ENCODE peak calls at places on chromosomes 1 and 21, in five cellular contexts. One of them, this sample, is unnamed. For H3K9me3, the result is how much of the 10 kb centered on the place peaks cover.

GRCh38 chr1:205680073-205680851 is at the start of gene SLC45A3:
- DNase-seq in prostate gland: peak
- DNase-seq in CD8-positive, alpha-beta T cell: peak
- DNase-seq in hepatocyte: peak
- DNase-seq in left ventricle myocardium inferior: peak
- DNase-seq in this sample: no peak

GRCh38 chr1:57926025-57926552 is 502.2 kb upstream of the DAB1 start:
- DNase-seq in prostate gland: no peak
- DNase-seq in CD8-positive, alpha-beta T cell: no peak
- DNase-seq in hepatocyte: no peak
- DNase-seq in left ventricle myocardium inferior: no peak
- DNase-seq in this sample: no peak

GRCh38 chr1:28196330-28196729 is 19.8 kb upstream of the PTAFR start:
- DNase-seq in prostate gland: no peak
- DNase-seq in CD8-positive, alpha-beta T cell: no peak
- DNase-seq in hepatocyte: no peak
- DNase-seq in left ventricle myocardium inferior: no peak
- DNase-seq in this sample: no peak

GRCh38 chr1:47507921-47508894 is 70.4 kb downstream of the FOXD2 start:
- DNase-seq in prostate gland: peak
- DNase-seq in CD8-positive, alpha-beta T cell: no peak
- DNase-seq in hepatocyte: peak
- DNase-seq in left ventricle myocardium inferior: peak
- DNase-seq in this sample: no peak

GRCh38 chr1:232377494-232377770 is 252.5 kb downstream of the SIPA1L2 start:
- DNase-seq in prostate gland: no peak
- DNase-seq in CD8-positive, alpha-beta T cell: no peak
- DNase-seq in hepatocyte: peak
- DNase-seq in left ventricle myocardium inferior: no peak
- DNase-seq in this sample: no peak

GRCh38 chr1:220914283-220915116 is 35.3 kb downstream of the HLX start:
- DNase-seq in prostate gland: no peak
- DNase-seq in CD8-positive, alpha-beta T cell: no peak
- DNase-seq in hepatocyte: no peak
- DNase-seq in left ventricle myocardium inferior: no peak
- DNase-seq in this sample: no peak

GRCh38 chr1:7842517-7842916 is 10.3 kb downstream of the UTS2 start:
- DNase-seq in prostate gland: no peak
- DNase-seq in CD8-positive, alpha-beta T cell: no peak
- DNase-seq in hepatocyte: no peak
- DNase-seq in left ventricle myocardium inferior: no peak
- DNase-seq in this sample: no peak

GRCh38 chr1:52554756-52555155 is 1.9 kb upstream of the TUT4 start:
- DNase-seq in prostate gland: no peak
- DNase-seq in CD8-positive, alpha-beta T cell: no peak
- DNase-seq in hepatocyte: peak
- DNase-seq in left ventricle myocardium inferior: no peak
- DNase-seq in this sample: no peak

GRCh38 chr1:201930137-201930536 is 16.2 kb downstream of the LMOD1 start:
- DNase-seq in prostate gland: no peak
- DNase-seq in CD8-positive, alpha-beta T cell: no peak
- DNase-seq in hepatocyte: no peak
- DNase-seq in left ventricle myocardium inferior: no peak
- DNase-seq in this sample: no peak

GRCh38 chr1:154837034-154837678 is 32.9 kb downstream of the KCNN3 start:
- DNase-seq in prostate gland: no peak
- DNase-seq in CD8-positive, alpha-beta T cell: no peak
- DNase-seq in hepatocyte: no peak
- DNase-seq in left ventricle myocardium inferior: peak
- DNase-seq in this sample: no peak

GRCh38 chr1:234214129-234214910 is 158.9 kb upstream of the COA6 start:
- DNase-seq in prostate gland: peak
- DNase-seq in CD8-positive, alpha-beta T cell: no peak
- DNase-seq in hepatocyte: peak
- DNase-seq in left ventricle myocardium inferior: no peak
- DNase-seq in this sample: no peak

GRCh38 chr1:115727706-115728249 is 40.7 kb downstream of the CASQ2 start:
- DNase-seq in prostate gland: no peak
- DNase-seq in CD8-positive, alpha-beta T cell: no peak
- DNase-seq in hepatocyte: peak
- DNase-seq in left ventricle myocardium inferior: peak
- DNase-seq in this sample: no peak

GRCh38 chr1:22229374-22229773 is 86.5 kb upstream of the WNT4 start:
- DNase-seq in prostate gland: no peak
- DNase-seq in CD8-positive, alpha-beta T cell: no peak
- DNase-seq in hepatocyte: peak
- DNase-seq in left ventricle myocardium inferior: no peak
- DNase-seq in this sample: no peak

GRCh38 chr1:154429841-154430611 is 24.9 kb downstream of the IL6R start:
- DNase-seq in prostate gland: no peak
- DNase-seq in CD8-positive, alpha-beta T cell: no peak
- DNase-seq in hepatocyte: no peak
- DNase-seq in left ventricle myocardium inferior: no peak
- DNase-seq in this sample: no peak

GRCh38 chr1:73359001-73359400 is 839.0 kb downstream of the LRRIQ3 start:
- DNase-seq in prostate gland: no peak
- DNase-seq in CD8-positive, alpha-beta T cell: no peak
- DNase-seq in hepatocyte: no peak
- DNase-seq in left ventricle myocardium inferior: no peak
- DNase-seq in this sample: no peak

GRCh38 chr21:15437873-15438272 is 291.9 kb upstream of the USP25 start:
- DNase-seq in prostate gland: no peak
- DNase-seq in CD8-positive, alpha-beta T cell: no peak
- DNase-seq in hepatocyte: no peak
- DNase-seq in left ventricle myocardium inferior: no peak
- DNase-seq in this sample: no peak

GRCh38 chr1:172163479-172164215 is 256.8 kb upstream of the C1orf105 start:
- DNase-seq in prostate gland: no peak
- DNase-seq in CD8-positive, alpha-beta T cell: no peak
- DNase-seq in hepatocyte: no peak
- DNase-seq in left ventricle myocardium inferior: no peak
- DNase-seq in this sample: no peak

GRCh38 chr1:7262611-7263010 is 477.4 kb downstream of the CAMTA1 start:
- DNase-seq in prostate gland: no peak
- DNase-seq in CD8-positive, alpha-beta T cell: no peak
- DNase-seq in hepatocyte: no peak
- DNase-seq in left ventricle myocardium inferior: no peak
- DNase-seq in this sample: no peak

GRCh38 chr1:181135815-181136737 is 47.6 kb downstream of the IER5 start:
- DNase-seq in prostate gland: no peak
- DNase-seq in CD8-positive, alpha-beta T cell: no peak
- DNase-seq in hepatocyte: no peak
- DNase-seq in left ventricle myocardium inferior: no peak
- DNase-seq in this sample: no peak

GRCh38 chr1:30872948-30873263 is 35.7 kb downstream of the SDC3 start:
- DNase-seq in prostate gland: no peak
- DNase-seq in CD8-positive, alpha-beta T cell: no peak
- DNase-seq in hepatocyte: no peak
- DNase-seq in left ventricle myocardium inferior: no peak
- DNase-seq in this sample: no peak

GRCh38 chr1:27655151-27655929 is 16.7 kb downstream of the IFI6 start:
- DNase-seq in prostate gland: no peak
- DNase-seq in CD8-positive, alpha-beta T cell: no peak
- DNase-seq in hepatocyte: no peak
- DNase-seq in left ventricle myocardium inferior: no peak
- DNase-seq in this sample: no peak

GRCh38 chr1:55275976-55276375 is 60.8 kb upstream of the USP24 start:
- DNase-seq in prostate gland: no peak
- DNase-seq in CD8-positive, alpha-beta T cell: no peak
- DNase-seq in hepatocyte: no peak
- DNase-seq in left ventricle myocardium inferior: no peak
- DNase-seq in this sample: no peak

GRCh38 chr1:25661043-25661807 is 44.6 kb downstream of the MAN1C1 start:
- DNase-seq in prostate gland: no peak
- DNase-seq in CD8-positive, alpha-beta T cell: no peak
- DNase-seq in hepatocyte: peak
- DNase-seq in left ventricle myocardium inferior: no peak
- DNase-seq in this sample: no peak

GRCh38 chr1:221620437-221621384 is 121.2 kb downstream of the DUSP10 start:
- DNase-seq in prostate gland: no peak
- DNase-seq in CD8-positive, alpha-beta T cell: no peak
- DNase-seq in hepatocyte: peak
- DNase-seq in left ventricle myocardium inferior: no peak
- DNase-seq in this sample: no peak

GRCh38 chr21:36429672-36430546 is 44.7 kb downstream of the CHAF1B start:
- DNase-seq in prostate gland: peak
- DNase-seq in CD8-positive, alpha-beta T cell: peak
- DNase-seq in hepatocyte: peak
- DNase-seq in left ventricle myocardium inferior: peak
- DNase-seq in this sample: no peak

GRCh38 chr1:159076753-159077656 is at the start of gene AIM2:
- DNase-seq in prostate gland: no peak
- DNase-seq in CD8-positive, alpha-beta T cell: peak
- DNase-seq in hepatocyte: no peak
- DNase-seq in left ventricle myocardium inferior: no peak
- DNase-seq in this sample: no peak

GRCh38 chr1:85258536-85259117 is 835 bp downstream of the C1orf52 start:
- DNase-seq in prostate gland: no peak
- DNase-seq in CD8-positive, alpha-beta T cell: no peak
- DNase-seq in hepatocyte: no peak
- DNase-seq in left ventricle myocardium inferior: no peak
- DNase-seq in this sample: no peak

GRCh38 chr1:212241445-212242287 is 43.5 kb upstream of the PPP2R5A start:
- DNase-seq in prostate gland: no peak
- DNase-seq in CD8-positive, alpha-beta T cell: no peak
- DNase-seq in hepatocyte: no peak
- DNase-seq in left ventricle myocardium inferior: no peak
- DNase-seq in this sample: no peak

GRCh38 chr1:202162049-202162417 is 1.6 kb upstream of the PTPN7 start:
- DNase-seq in prostate gland: no peak
- DNase-seq in CD8-positive, alpha-beta T cell: peak
- DNase-seq in hepatocyte: no peak
- DNase-seq in left ventricle myocardium inferior: no peak
- DNase-seq in this sample: no peak

GRCh38 chr1:193700710-193701355 is 514.4 kb upstream of the B3GALT2 start:
- DNase-seq in prostate gland: no peak
- DNase-seq in CD8-positive, alpha-beta T cell: no peak
- DNase-seq in hepatocyte: peak
- DNase-seq in left ventricle myocardium inferior: no peak
- DNase-seq in this sample: no peak

GRCh38 chr1:151327903-151328674 is 873 bp upstream of the PI4KB start:
- DNase-seq in prostate gland: no peak
- DNase-seq in CD8-positive, alpha-beta T cell: no peak
- DNase-seq in hepatocyte: no peak
- DNase-seq in left ventricle myocardium inferior: no peak
- DNase-seq in this sample: no peak

GRCh38 chr1:203807211-203807610 is 11.8 kb downstream of the ZBED6 start:
- DNase-seq in prostate gland: no peak
- DNase-seq in CD8-positive, alpha-beta T cell: no peak
- DNase-seq in hepatocyte: peak
- DNase-seq in left ventricle myocardium inferior: no peak
- DNase-seq in this sample: no peak

GRCh38 chr1:66073357-66073756 is 280.7 kb downstream of the PDE4B start:
- DNase-seq in prostate gland: no peak
- DNase-seq in CD8-positive, alpha-beta T cell: no peak
- DNase-seq in hepatocyte: no peak
- DNase-seq in left ventricle myocardium inferior: no peak
- DNase-seq in this sample: no peak

GRCh38 chr1:71345491-71345890 is 264.7 kb upstream of the ZRANB2 start:
- DNase-seq in prostate gland: no peak
- DNase-seq in CD8-positive, alpha-beta T cell: no peak
- DNase-seq in hepatocyte: no peak
- DNase-seq in left ventricle myocardium inferior: no peak
- DNase-seq in this sample: no peak

GRCh38 chr1:71350805-71351204 is 270.0 kb upstream of the ZRANB2 start:
- DNase-seq in prostate gland: no peak
- DNase-seq in CD8-positive, alpha-beta T cell: no peak
- DNase-seq in hepatocyte: no peak
- DNase-seq in left ventricle myocardium inferior: no peak
- DNase-seq in this sample: no peak

GRCh38 chr1:71350330-71350729 is 269.5 kb upstream of the ZRANB2 start:
- DNase-seq in prostate gland: no peak
- DNase-seq in CD8-positive, alpha-beta T cell: no peak
- DNase-seq in hepatocyte: no peak
- DNase-seq in left ventricle myocardium inferior: no peak
- DNase-seq in this sample: no peak

GRCh38 chr1:71351438-71351837 is 270.6 kb upstream of the ZRANB2 start:
- DNase-seq in prostate gland: no peak
- DNase-seq in CD8-positive, alpha-beta T cell: no peak
- DNase-seq in hepatocyte: no peak
- DNase-seq in left ventricle myocardium inferior: no peak
- DNase-seq in this sample: no peak
- H3K9me3 ChIP-seq in prostate gland: under half
- H3K9me3 ChIP-seq in CD8-positive, alpha-beta T cell: under half
- H3K9me3 ChIP-seq in hepatocyte: under half
- H3K9me3 ChIP-seq in left ventricle myocardium inferior: under half
- H3K9me3 ChIP-seq in this sample: under half

GRCh38 chr1:41365772-41366427 is 4.7 kb downstream of the FOXO6 start:
- DNase-seq in prostate gland: peak
- DNase-seq in CD8-positive, alpha-beta T cell: peak
- DNase-seq in hepatocyte: no peak
- DNase-seq in left ventricle myocardium inferior: no peak
- DNase-seq in this sample: no peak
- H3K4me3 ChIP-seq in prostate gland: peak
- H3K4me3 ChIP-seq in CD8-positive, alpha-beta T cell: peak
- H3K4me3 ChIP-seq in hepatocyte: peak
- H3K4me3 ChIP-seq in left ventricle myocardium inferior: peak
- H3K4me3 ChIP-seq in this sample: peak

DNA sequence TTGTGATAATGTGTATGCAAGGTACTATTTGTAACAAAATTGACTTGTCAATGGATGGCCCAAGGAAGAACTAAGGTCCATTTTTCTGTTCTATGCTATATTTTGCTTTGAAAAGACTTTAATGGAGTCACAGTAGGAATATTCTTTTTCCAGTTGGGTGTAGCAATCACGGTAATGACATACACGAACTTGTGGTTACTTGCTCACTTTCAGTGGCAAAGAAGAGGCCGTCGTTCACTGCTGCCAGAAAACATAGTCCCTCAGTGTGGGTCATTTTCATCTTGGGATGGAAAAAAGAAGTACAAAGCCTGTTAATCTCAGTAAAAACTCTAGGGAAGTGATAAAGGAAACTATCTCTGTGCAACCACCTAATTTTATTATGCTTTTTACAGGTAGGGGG is 47.8 kb upstream of the LAMC2 start:
- DNase-seq in prostate gland: no peak
- DNase-seq in CD8-positive, alpha-beta T cell: no peak
- DNase-seq in hepatocyte: no peak
- DNase-seq in left ventricle myocardium inferior: no peak
- DNase-seq in this sample: no peak
- H3K27ac ChIP-seq in prostate gland: no peak
- H3K27ac ChIP-seq in CD8-positive, alpha-beta T cell: no peak
- H3K27ac ChIP-seq in hepatocyte: peak
- H3K27ac ChIP-seq in left ventricle myocardium inferior: peak
- H3K27ac ChIP-seq in this sample: no peak

GRCh38 chr1:44890007-44890406 is 47.0 kb upstream of the PTCH2 start:
- DNase-seq in prostate gland: no peak
- DNase-seq in CD8-positive, alpha-beta T cell: no peak
- DNase-seq in hepatocyte: no peak
- DNase-seq in left ventricle myocardium inferior: no peak
- DNase-seq in this sample: no peak

GRCh38 chr1:44881011-44881632 is 38.1 kb upstream of the PTCH2 start:
- DNase-seq in prostate gland: no peak
- DNase-seq in CD8-positive, alpha-beta T cell: no peak
- DNase-seq in hepatocyte: no peak
- DNase-seq in left ventricle myocardium inferior: no peak
- DNase-seq in this sample: no peak

GRCh38 chr1:44885406-44885805 is 42.4 kb upstream of the PTCH2 start:
- DNase-seq in prostate gland: no peak
- DNase-seq in CD8-positive, alpha-beta T cell: no peak
- DNase-seq in hepatocyte: no peak
- DNase-seq in left ventricle myocardium inferior: no peak
- DNase-seq in this sample: no peak

GRCh38 chr1:44884746-44885145 is 41.7 kb upstream of the PTCH2 start:
- DNase-seq in prostate gland: no peak
- DNase-seq in CD8-positive, alpha-beta T cell: no peak
- DNase-seq in hepatocyte: no peak
- DNase-seq in left ventricle myocardium inferior: peak
- DNase-seq in this sample: no peak
- H3K9me3 ChIP-seq in prostate gland: under half
- H3K9me3 ChIP-seq in CD8-positive, alpha-beta T cell: under half
- H3K9me3 ChIP-seq in hepatocyte: under half
- H3K9me3 ChIP-seq in left ventricle myocardium inferior: under half
- H3K9me3 ChIP-seq in this sample: under half